ENCODE peak calls at places on chromosome 3, in six cellular contexts. K, W, N, U, P and I are unnamed samples.

GRCh38 chr3:158095302-158095997 is 10.8 kb downstream of the SHOX2 start:
- DNase-seq in U (no peak), K (no peak), P (no peak), N (no peak), W (no peak), I (no peak)

GRCh38 chr3:171323934-171324535 is 136.2 kb downstream of the TNIK start:
- DNase-seq in K (no peak), U (peak), N (no peak), W (no peak), P (no peak), I (no peak)

GRCh38 chr3:13285007-13285567 is 135.0 kb downstream of the NUP210 start:
- DNase-seq in U (no peak), N (no peak), K (no peak), W (no peak), P (no peak), I (peak)

GRCh38 chr3:121463745-121464144 is 82.0 kb downstream of the POLQ start:
- DNase-seq in N (no peak), P (no peak), K (no peak), W (no peak), U (no peak), I (no peak)

GRCh38 chr3:14319654-14320182 is 82.7 kb upstream of the SLC6A6 start:
- DNase-seq in N (no peak), U (peak), K (no peak), W (no peak), P (no peak), I (no peak)

GRCh38 chr3:111539351-111540331 is 2.4 kb upstream of the CD96 start:
- DNase-seq in P (peak), N (no peak), K (peak), U (peak), W (peak), I (no peak)

GRCh38 chr3:187185759-187186158 is 11.5 kb upstream of the RTP1 start:
- DNase-seq in U (no peak), W (no peak), N (no peak), K (no peak), P (no peak), I (no peak)

GRCh38 chr3:43919067-43919466 is 228.3 kb downstream of the ABHD5 start:
- DNase-seq in U (no peak), K (no peak), N (no peak), W (no peak), P (no peak), I (no peak)

GRCh38 chr3:14839236-14839635 is 20.5 kb downstream of the FGD5 start:
- DNase-seq in U (no peak), K (no peak), P (no peak), W (no peak), N (no peak), I (peak)

GRCh38 chr3:48301814-48302194 is 31.7 kb downstream of the SPINK8 start:
- DNase-seq in K (no peak), P (peak), U (no peak), N (no peak), W (no peak), I (peak)

GRCh38 chr3:39284457-39284881 is 4.6 kb upstream of the CX3CR1 start:
- DNase-seq in P (no peak), W (no peak), N (no peak), K (no peak), U (no peak), I (no peak)

GRCh38 chr3:106611841-106612240 is 743.0 kb upstream of the CBLB start:
- DNase-seq in U (no peak), N (no peak), K (no peak), W (no peak), P (no peak), I (no peak)

GRCh38 chr3:63995056-63995576 is 28.2 kb downstream of the PSMD6 start:
- DNase-seq in W (no peak), N (no peak), U (no peak), P (no peak), K (no peak), I (no peak)

GRCh38 chr3:127226451-127226850 is 33.5 kb downstream of the PRR23E start:
- DNase-seq in K (no peak), U (no peak), W (no peak), P (no peak), N (no peak), I (no peak)

GRCh38 chr3:59334585-59334984 is 284.8 kb upstream of the CFAP20DC start:
- DNase-seq in U (no peak), P (no peak), K (no peak), W (no peak), N (no peak), I (no peak)

GRCh38 chr3:29644261-29644660 is 363.4 kb downstream of the RBMS3 start:
- DNase-seq in N (no peak), P (no peak), K (no peak), U (no peak), W (no peak), I (no peak)

GRCh38 chr3:6110451-6110850 is 750.5 kb upstream of the GRM7 start:
- DNase-seq in U (no peak), W (no peak), P (no peak), K (no peak), N (no peak), I (no peak)

GRCh38 chr3:182308328-182308727 is 485.0 kb upstream of the ATP11B start:
- DNase-seq in W (no peak), U (no peak), P (no peak), N (no peak), K (no peak), I (no peak)

GRCh38 chr3:157040456-157040855 is 119.5 kb downstream of the CCNL1 start:
- DNase-seq in P (no peak), W (no peak), U (no peak), K (no peak), N (no peak), I (no peak)

GRCh38 chr3:59791774-59792308 is 742.0 kb upstream of the CFAP20DC start:
- DNase-seq in K (no peak), U (no peak), W (no peak), P (no peak), N (no peak), I (no peak)

GRCh38 chr3:11591401-11592266 is 52.1 kb downstream of the VGLL4 start:
- DNase-seq in U (peak), W (no peak), N (peak), P (peak), K (no peak), I (peak)

GRCh38 chr3:126121074-126121473 is 37.1 kb upstream of the SLC41A3 start:
- DNase-seq in W (no peak), P (peak), U (no peak), K (peak), N (peak), I (peak)

GRCh38 chr3:160312014-160312624 is 86.9 kb downstream of the C3orf80 start:
- DNase-seq in U (no peak), W (no peak), P (no peak), N (no peak), K (no peak), I (no peak)

GRCh38 chr3:43792904-43793303 is 102.2 kb downstream of the ABHD5 start:
- DNase-seq in W (no peak), P (no peak), U (no peak), N (no peak), K (no peak), I (no peak)

GRCh38 chr3:139101396-139101795 is 56.7 kb upstream of the PRR23C start:
- DNase-seq in K (no peak), P (no peak), N (no peak), W (no peak), U (no peak), I (no peak)